ENCODE peak calls at places on chromosomes 1 and 21, in four cellular contexts. G is HEK293T, P is cardiac muscle cell, L is ACHN. K is an unnamed sample.

GRCh38 chr1:225866061-225866844 is 15.9 kb downstream of the TMEM63A start:
- DNase-seq in G (no peak), P (no peak), L (peak), K (no peak)

GRCh38 chr1:1431845-1432565 is 3.5 kb upstream of the VWA1 start:
- DNase-seq in G (no peak), P (peak), L (no peak), K (no peak)

GRCh38 chr1:214440219-214440965 is 111.0 kb downstream of the PTPN14 start:
- DNase-seq in G (no peak), P (peak), L (no peak), K (peak)

GRCh38 chr1:232726048-232726779 is 79.0 kb upstream of the MAP10 start:
- DNase-seq in G (no peak), P (no peak), L (no peak), K (no peak)

GRCh38 chr1:65066766-65067490 is 81.1 kb upstream of the AK4 start:
- DNase-seq in G (peak), P (peak), L (peak), K (no peak)

GRCh38 chr1:115545791-115546733 is 95.7 kb upstream of the VANGL1 start:
- DNase-seq in G (peak), P (peak), L (peak), K (peak)

GRCh38 chr1:26190373-26190987 is at the start of gene CATSPER4:
- DNase-seq in G (peak), P (peak), L (no peak), K (no peak)

GRCh38 chr1:78601068-78601467 is 19.2 kb upstream of the IFI44L start:
- DNase-seq in G (no peak), P (no peak), L (no peak), K (no peak)

GRCh38 chr1:180181048-180181447 is 26.4 kb downstream of the QSOX1 start:
- DNase-seq in G (peak), P (peak), L (peak), K (peak)

GRCh38 chr1:61864501-61864900 is 122.2 kb downstream of the PATJ start:
- DNase-seq in G (no peak), P (no peak), L (no peak), K (peak)

GRCh38 chr1:203596673-203597072 is 30.0 kb upstream of the ATP2B4 start:
- DNase-seq in G (no peak), P (no peak), L (no peak), K (no peak)

GRCh38 chr21:46599251-46599572 is 5.7 kb downstream of the S100B start:
- DNase-seq in G (no peak), P (peak), L (peak), K (no peak)

K was measured in NCI-H2171 treated with DMSO at 0.1 percent for 48 hours.